ENCODE peak calls at places on chromosomes 12 and 14, in seven cellular contexts. P is A549; X is upper lobe of right lung; V is heart left ventricle; O is body of pancreas; Y is naive thymus-derived CD4-positive, alpha-beta T cell; D is lower lobe of right lung. B is an unnamed sample.

GRCh38 chr12:122886851-122887816 is 8.8 kb downstream of the VPS37B start:
- DNase-seq in O (peak), X (no peak), P (peak), V (no peak), Y (peak), D (no peak), B (peak)

GRCh38 chr12:104181313-104181712 is 34.3 kb upstream of the TXNRD1 start:
- DNase-seq in O (no peak), Y (no peak), X (no peak), V (no peak), D (no peak), P (peak), B (peak)

GRCh38 chr14:70955543-70956480 is 48.6 kb downstream of the PCNX1 start:
- DNase-seq in V (no peak), X (no peak), D (no peak), P (peak), Y (peak), O (no peak), B (peak)

GRCh38 chr14:63725786-63726185 is 2.1 kb downstream of the SGPP1 start:
- DNase-seq in V (no peak), X (no peak), Y (no peak), P (no peak), O (no peak), D (no peak), B (no peak)

GRCh38 chr12:50764861-50765324 is 992 bp downstream of the ATF1 start:
- DNase-seq in O (peak), X (no peak), P (peak), D (no peak), V (no peak), Y (peak), B (peak)

GRCh38 chr12:6936642-6937480 is 6.8 kb upstream of the RNU7-1 start:
- DNase-seq in V (no peak), D (no peak), O (no peak), Y (peak), P (no peak), X (no peak), B (no peak)

GRCh38 chr14:50529288-50530179 is 2.8 kb downstream of the MAP4K5 start:
- DNase-seq in D (no peak), O (no peak), P (no peak), X (no peak), V (no peak), Y (no peak), B (no peak)

GRCh38 chr12:68915055-68915454 is 17.9 kb downstream of the CPM start:
- DNase-seq in X (no peak), V (no peak), Y (no peak), P (no peak), D (no peak), O (no peak), B (peak)

GRCh38 chr14:92677955-92678354 is 70.5 kb downstream of the LGMN start:
- DNase-seq in D (no peak), Y (no peak), P (no peak), O (no peak), X (peak), V (no peak), B (no peak)

GRCh38 chr12:19689801-19690472 is 250.6 kb downstream of the AEBP2 start:
- DNase-seq in V (no peak), O (peak), Y (no peak), D (no peak), P (no peak), X (no peak), B (no peak)

DNA sequence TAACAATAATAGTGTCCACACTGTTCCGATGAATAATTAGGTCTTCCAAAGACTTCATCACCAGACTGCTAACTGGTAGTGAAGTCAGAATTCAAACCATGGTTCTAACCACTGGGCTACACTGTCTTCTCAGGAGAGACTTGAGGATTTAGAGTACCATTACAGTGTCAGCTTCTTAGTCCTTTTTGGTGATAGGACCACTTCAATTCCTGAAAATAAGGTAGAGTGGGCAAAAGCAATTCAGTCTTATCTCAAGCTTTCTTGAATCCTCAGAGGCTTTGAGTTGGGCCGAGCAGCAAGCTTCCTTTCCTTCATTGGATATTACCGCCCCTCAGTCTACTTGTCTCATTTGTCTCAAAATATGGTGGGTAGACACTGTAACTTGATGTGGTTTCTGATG is 167.0 kb downstream of the PRKCH start:
- DNase-seq in P (no peak), Y (no peak), D (no peak), V (no peak), O (no peak), X (no peak), B (no peak)
- H3K27ac ChIP-seq in P (peak), Y (peak), D (peak), V (peak), O (peak), X (no peak), B (no peak)

GRCh38 chr12:64252708-64253107 is 30.6 kb upstream of the KICS2 start:
- DNase-seq in X (no peak), D (no peak), V (no peak), O (no peak), P (no peak), Y (no peak), B (peak)
- H3K27ac ChIP-seq in X (peak), D (peak), V (no peak), O (no peak), P (no peak), Y (no peak), B (no peak)

DNA sequence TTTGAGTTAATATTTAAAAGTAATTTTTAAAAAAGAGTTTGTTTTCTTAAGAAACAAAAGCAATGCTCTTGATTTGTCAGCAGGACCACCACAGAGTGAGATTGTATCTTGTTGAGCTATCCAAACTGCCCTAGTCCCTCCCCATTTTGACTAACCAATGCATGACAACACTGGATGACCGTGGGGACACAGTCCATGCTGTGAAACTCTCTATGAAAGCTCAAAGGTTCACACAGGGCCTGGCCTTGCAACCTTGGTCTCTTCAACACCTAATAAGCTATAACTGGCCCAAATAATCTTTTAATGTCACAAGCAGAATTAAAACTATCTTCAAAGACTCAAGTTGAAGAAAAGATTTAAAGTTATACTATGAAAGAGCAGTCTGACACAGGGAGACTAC is 13.5 kb downstream of the ETFRF1 start:
- DNase-seq in O (no peak), P (no peak), X (no peak), D (no peak), Y (no peak), V (no peak), B (no peak)
- H3K27ac ChIP-seq in O (no peak), P (peak), X (no peak), D (no peak), Y (no peak), V (no peak), B (no peak)

GRCh38 chr12:119989619-119990381 is 764 bp downstream of the BICDL1 start:
- DNase-seq in V (peak), Y (peak), D (peak), P (peak), O (peak), X (peak), B (peak)

GRCh38 chr12:119990382-119990874 is 1.4 kb downstream of the BICDL1 start:
- DNase-seq in D (no peak), V (no peak), Y (peak), O (no peak), X (no peak), P (no peak), B (no peak)

GRCh38 chr12:119988440-119988787 is 622 bp upstream of the BICDL1 start:
- DNase-seq in X (no peak), Y (no peak), O (no peak), D (no peak), V (no peak), P (no peak), B (peak)

GRCh38 chr12:119992129-119992705 is 3.2 kb downstream of the BICDL1 start:
- DNase-seq in V (no peak), X (no peak), O (no peak), P (no peak), Y (no peak), D (no peak), B (no peak)

DNA sequence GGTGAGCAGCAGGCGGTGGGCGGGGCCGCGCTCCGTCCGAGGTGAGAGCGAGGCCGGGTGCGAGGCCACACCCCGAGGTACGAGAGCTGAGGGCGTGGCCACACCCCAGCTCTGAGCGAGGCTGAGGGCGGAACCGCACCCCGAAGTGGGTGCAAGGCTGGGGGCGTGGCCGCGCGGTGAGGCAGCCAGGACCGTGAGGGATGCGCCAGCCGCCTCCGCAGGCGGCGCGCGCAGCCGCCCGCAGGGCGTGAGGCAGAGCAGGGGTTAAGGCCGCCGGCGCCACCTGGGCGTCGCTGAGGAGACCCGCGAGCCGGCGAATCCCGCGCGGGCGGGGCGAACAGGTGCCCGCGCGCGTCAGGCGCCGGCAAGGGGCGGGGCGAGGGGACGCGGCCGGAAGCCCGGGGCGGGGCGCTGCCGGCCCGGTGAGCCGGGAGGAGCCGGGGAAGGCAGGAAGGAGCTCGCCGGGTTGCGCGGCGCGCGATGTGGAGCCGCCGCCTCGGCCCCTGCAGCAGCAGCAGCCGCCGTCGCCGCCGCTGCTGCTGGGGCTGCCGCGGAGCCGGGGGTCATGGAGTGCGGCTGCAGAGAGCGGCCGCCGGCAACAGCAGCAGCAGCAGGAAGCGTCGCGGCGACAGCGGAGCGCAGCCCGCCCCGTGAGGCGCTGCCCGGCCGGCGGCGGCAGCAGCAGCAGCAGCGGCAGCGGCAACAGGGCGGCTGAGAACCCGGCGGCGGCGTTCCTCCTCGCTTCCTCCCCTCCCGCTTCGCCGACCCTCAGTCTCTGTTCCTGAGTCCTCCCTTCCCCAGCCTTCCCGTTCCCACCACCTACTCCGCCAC is at the start of gene BICDL1:
- DNase-seq in Y (peak), O (peak), D (peak), X (peak), P (peak), V (no peak), B (peak)
- H3K27ac ChIP-seq in Y (peak), O (peak), D (peak), X (no peak), P (peak), V (no peak), B (no peak)

GRCh38 chr12:108819920-108820699 is 37.3 kb downstream of the SSH1 start:
- DNase-seq in X (no peak), D (no peak), P (no peak), Y (no peak), O (no peak), V (no peak), B (no peak)
- H3K27ac ChIP-seq in X (peak), D (peak), P (no peak), Y (no peak), O (peak), V (peak), B (no peak)

GRCh38 chr14:77157716-77158115 is 16.1 kb upstream of the ZDHHC22 start:
- DNase-seq in P (no peak), X (no peak), Y (no peak), V (no peak), D (no peak), O (no peak), B (no peak)

GRCh38 chr14:77154421-77154820 is 12.8 kb upstream of the ZDHHC22 start:
- DNase-seq in P (no peak), O (no peak), X (no peak), Y (no peak), D (no peak), V (no peak), B (no peak)

GRCh38 chr14:77161011-77161410 is 19.4 kb upstream of the ZDHHC22 start:
- DNase-seq in P (no peak), V (no peak), D (no peak), O (no peak), Y (no peak), X (no peak), B (no peak)

GRCh38 chr14:77155083-77155482 is 13.5 kb upstream of the ZDHHC22 start:
- DNase-seq in O (no peak), Y (no peak), V (no peak), D (no peak), X (no peak), P (no peak), B (no peak)

GRCh38 chr14:77158175-77158908 is 16.8 kb upstream of the ZDHHC22 start:
- DNase-seq in O (no peak), D (no peak), P (peak), V (peak), X (no peak), Y (no peak), B (peak)
- H3K27ac ChIP-seq in O (no peak), D (no peak), P (peak), V (no peak), X (no peak), Y (no peak), B (no peak)

DNA sequence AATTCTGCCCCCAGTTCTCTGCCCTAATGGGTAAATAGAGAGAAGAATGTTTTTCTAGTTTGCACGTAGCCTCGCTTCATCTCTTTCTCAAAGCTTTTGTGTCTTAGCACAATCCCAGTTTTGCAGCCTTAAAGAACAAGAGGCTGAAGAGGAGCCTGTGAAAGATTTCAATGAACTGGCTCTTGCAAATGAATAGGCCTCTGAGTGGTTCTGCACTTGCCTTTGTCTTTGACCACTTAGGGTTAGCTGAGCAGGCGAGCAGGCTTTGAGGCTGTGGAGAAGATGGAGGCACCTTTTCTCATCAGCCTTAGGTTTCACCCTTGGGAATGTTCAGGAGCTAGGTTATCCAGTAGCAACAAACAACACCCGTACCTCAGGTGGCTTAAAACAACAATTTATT is 32.9 kb downstream of the CFAP54 start:
- DNase-seq in D (no peak), Y (no peak), V (no peak), X (no peak), P (no peak), O (no peak), B (no peak)
- H3K27ac ChIP-seq in D (no peak), Y (no peak), V (no peak), X (no peak), P (no peak), O (no peak), B (no peak)

DNA sequence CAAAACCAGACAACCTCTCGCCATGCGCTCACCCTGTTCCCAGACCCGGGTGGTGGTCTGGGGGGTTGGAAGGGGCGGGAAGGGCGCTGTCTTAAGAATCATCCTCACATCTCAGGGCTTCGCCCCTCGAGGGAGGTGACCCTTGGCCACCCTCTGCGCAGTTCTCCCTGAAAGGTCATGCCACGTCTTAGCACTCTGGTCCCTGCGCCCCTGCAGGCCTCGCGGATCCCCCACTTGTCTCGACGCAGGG is 40.6 kb upstream of the CAPRIN2 start:
- DNase-seq in D (no peak), O (no peak), Y (no peak), X (no peak), P (no peak), V (no peak), B (no peak)
- H3K27ac ChIP-seq in D (peak), O (no peak), Y (no peak), X (peak), P (peak), V (peak), B (peak)

GRCh38 chr12:12562016-12562483 is 613 bp downstream of the DUSP16 start:
- DNase-seq in O (peak), Y (no peak), D (peak), V (peak), P (peak), X (peak), B (peak)
- H3K27ac ChIP-seq in O (peak), Y (peak), D (peak), V (peak), P (peak), X (peak), B (peak)

B was measured in fibroblast of lung.